ENCODE peak calls at places on chromosome 5, in five cellular contexts. X is esophagus squamous epithelium, D is lung, N is mammary epithelial cell, B is heart right ventricle. W is an unnamed sample.
A peak's percentile ranks its signal among the peaks of the same experiment; 100 is the strongest.

GRCh38 chr5:96649938-96650540 is 12.1 kb upstream of the CAST start:
- DNase-seq in X (no peak), D (no peak), N (no peak), B (no peak), W (no peak)

GRCh38 chr5:3671366-3671765 is 75.7 kb downstream of the IRX1 start:
- DNase-seq in X (no peak), N (peak; percentile 70), D (no peak), B (no peak), W (no peak)

GRCh38 chr5:2751592-2752021 is at the start of gene IRX2:
- DNase-seq in X (no peak), B (peak; percentile 84), N (peak; percentile 96), D (peak; percentile 87), W (peak; percentile 97)

GRCh38 chr5:20367178-20367577 is 379.2 kb upstream of the CDH18 start:
- DNase-seq in B (no peak), X (no peak), N (no peak), D (no peak), W (no peak)

GRCh38 chr5:167658890-167659289 is 632.6 kb upstream of the WWC1 start:
- DNase-seq in X (no peak), D (no peak), B (no peak), N (no peak), W (no peak)

GRCh38 chr5:107766439-107766838 is 95.7 kb upstream of the EFNA5 start:
- DNase-seq in X (no peak), D (no peak), N (no peak), B (no peak), W (no peak)

GRCh38 chr5:18985397-18985796 is 1002.6 kb downstream of the CDH18 start:
- DNase-seq in B (no peak), N (peak; percentile 19), X (no peak), D (no peak), W (no peak)

GRCh38 chr5:177382423-177383029 is 1.7 kb upstream of the SLC34A1 start:
- DNase-seq in B (no peak), D (no peak), N (no peak), X (no peak), W (no peak)

GRCh38 chr5:134249469-134250379 is 23.9 kb upstream of the PPP2CA start:
- DNase-seq in X (no peak), B (no peak), N (no peak), D (peak; percentile 30), W (no peak)

GRCh38 chr5:52864884-52865283 is 77.2 kb downstream of the ITGA1 start:
- DNase-seq in D (no peak), B (no peak), X (no peak), N (no peak), W (no peak)

DNA sequence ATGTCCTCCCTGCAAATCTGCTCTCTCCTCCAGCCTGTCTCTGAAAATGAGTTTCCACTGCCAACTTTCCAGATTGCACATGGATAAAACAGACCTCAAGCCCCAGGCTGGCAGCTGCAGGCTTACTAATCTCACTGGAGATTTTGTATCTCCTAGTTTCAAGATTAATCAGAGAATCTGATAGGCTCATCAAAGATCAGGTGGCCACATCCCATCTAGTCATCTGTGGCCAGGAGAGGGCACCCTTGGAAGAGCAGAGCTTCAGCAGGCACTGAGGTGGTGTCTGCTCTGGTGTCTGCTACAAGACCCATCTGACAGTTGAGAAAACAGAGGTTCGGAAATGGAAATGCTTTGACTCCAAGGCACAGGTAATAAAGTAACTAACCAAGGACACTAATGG is 179.0 kb downstream of the MSX2 start:
- DNase-seq in B (no peak), N (no peak), D (no peak), X (no peak), W (no peak)
- TF ChIP-seq CTCF in B (no peak), N (no peak), D (no peak), X (no peak), W (peak; percentile 11)

GRCh38 chr5:90290648-90291047 is 118.9 kb downstream of the CETN3 start:
- DNase-seq in X (no peak), N (no peak), B (no peak), D (no peak), W (no peak)

GRCh38 chr5:90289837-90290236 is 119.7 kb downstream of the CETN3 start:
- DNase-seq in B (no peak), X (no peak), D (no peak), N (no peak), W (no peak)

GRCh38 chr5:90297045-90297764 is 112.4 kb downstream of the CETN3 start:
- DNase-seq in B (no peak), D (no peak), N (no peak), X (no peak), W (no peak)

GRCh38 chr5:90293931-90294330 is 115.6 kb downstream of the CETN3 start:
- DNase-seq in N (no peak), D (no peak), X (no peak), B (no peak), W (no peak)

GRCh38 chr5:90294604-90295003 is 115.0 kb downstream of the CETN3 start:
- DNase-seq in D (no peak), B (no peak), X (no peak), N (no peak), W (no peak)
- TF ChIP-seq CTCF in D (no peak), B (no peak), X (no peak), N (no peak), W (no peak)

DNA sequence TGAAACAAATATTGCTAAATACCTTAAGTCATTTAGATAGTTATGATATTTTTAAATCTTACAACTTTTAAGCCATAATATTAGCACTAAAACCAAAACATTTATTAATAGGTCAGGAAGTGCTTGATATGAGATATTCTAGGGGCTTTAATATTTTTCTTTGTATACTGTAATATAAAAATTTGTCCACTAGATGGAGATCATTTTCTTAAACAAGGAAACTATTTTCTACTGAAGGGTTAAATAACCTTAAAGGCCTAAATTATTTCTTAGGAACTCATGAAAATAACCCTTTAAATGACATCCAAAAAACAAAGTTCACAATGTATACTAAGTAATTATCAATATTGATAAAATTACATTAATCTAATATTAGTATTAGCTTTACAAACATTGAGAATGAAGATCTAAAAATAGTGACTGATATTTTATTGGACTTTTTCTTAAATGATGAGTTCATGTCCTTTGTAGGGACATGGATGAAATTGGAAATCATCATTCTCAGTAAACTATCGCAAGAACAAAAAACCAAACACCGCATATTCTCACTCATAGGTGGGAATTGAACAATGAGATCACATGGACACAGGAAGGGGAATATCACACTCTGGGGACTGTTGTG is 635.7 kb downstream of the RAB3C start:
- DNase-seq in D (no peak), B (no peak), X (no peak), N (no peak), W (no peak)
- TF ChIP-seq CTCF in D (no peak), B (peak; percentile 52), X (no peak), N (peak; percentile 12), W (peak; percentile 63)

GRCh38 chr5:174490717-174491116 is 233.7 kb upstream of the MSX2 start:
- DNase-seq in N (no peak), X (no peak), B (no peak), D (no peak), W (no peak)
- TF ChIP-seq CTCF in N (no peak), X (no peak), B (no peak), D (no peak), W (no peak)

GRCh38 chr5:72109625-72110024 is 2.4 kb downstream of the MAP1B start:
- DNase-seq in B (no peak), D (no peak), N (no peak), X (no peak), W (no peak)
- TF ChIP-seq CTCF in B (no peak), D (no peak), N (no peak), X (no peak), W (peak; percentile 32)

DNA sequence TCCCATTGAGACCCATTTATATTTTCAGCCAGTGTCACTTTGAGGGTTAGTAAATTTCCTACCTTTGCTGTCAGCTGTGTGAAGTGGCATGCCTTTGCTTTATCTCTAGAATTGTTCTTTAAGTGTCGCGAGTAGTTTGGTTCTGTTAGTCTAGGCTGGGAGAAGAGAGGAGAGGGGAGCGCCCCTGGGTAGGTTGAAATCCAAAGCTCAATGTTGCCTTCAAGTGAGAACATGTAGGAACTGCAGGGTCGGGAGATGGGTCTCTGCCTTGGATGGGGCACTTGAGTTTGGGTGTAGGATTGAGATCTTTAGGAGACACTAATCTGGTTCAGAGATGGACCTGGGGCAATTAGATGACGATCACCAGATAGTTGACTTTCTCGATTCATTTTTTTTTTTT is 46.3 kb downstream of the STC2 start:
- DNase-seq in B (no peak), D (no peak), N (no peak), X (no peak), W (no peak)
- TF ChIP-seq CTCF in B (peak; percentile 47), D (no peak), N (peak; percentile 28), X (no peak), W (peak; percentile 59)

DNA sequence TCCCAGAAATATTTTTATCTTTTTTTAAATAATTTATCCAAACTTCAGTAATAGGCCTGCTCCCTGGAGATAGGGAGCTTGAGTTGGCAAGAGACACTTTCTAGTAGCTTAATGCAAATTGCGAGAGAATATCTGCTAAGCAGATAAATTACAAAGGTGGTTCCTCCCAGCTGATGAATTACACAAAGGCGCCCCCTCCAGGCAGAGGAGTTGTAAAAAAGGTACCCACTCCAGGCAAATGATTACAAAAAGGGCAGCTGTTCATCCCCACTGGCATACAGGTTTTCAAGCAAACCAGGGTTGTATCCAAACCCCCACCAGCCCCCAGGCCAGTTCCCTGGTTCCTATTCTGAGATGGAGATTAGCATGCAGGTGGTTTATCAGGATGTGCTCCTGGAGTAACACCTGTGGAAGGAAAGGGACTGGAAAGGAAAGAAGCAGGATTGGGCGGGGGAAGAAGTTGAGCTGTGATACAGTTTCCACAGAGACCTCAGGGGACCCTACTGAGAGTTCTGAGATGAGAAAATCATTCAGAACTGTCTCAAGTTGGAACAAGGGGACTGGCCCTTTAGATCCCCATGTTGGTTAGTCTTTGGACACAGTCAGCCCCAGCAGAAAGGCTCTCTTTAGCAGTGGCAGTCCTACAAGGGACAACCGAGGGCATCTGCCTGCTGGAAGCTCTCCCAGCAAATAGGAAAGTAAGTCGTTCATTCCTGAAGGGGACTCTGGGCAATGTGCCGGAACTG is 25.5 kb downstream of the ESM1 start:
- DNase-seq in D (no peak), N (no peak), B (no peak), X (no peak), W (no peak)
- TF ChIP-seq CTCF in D (no peak), N (peak; percentile 38), B (peak; percentile 33), X (no peak), W (peak; percentile 27)

DNA sequence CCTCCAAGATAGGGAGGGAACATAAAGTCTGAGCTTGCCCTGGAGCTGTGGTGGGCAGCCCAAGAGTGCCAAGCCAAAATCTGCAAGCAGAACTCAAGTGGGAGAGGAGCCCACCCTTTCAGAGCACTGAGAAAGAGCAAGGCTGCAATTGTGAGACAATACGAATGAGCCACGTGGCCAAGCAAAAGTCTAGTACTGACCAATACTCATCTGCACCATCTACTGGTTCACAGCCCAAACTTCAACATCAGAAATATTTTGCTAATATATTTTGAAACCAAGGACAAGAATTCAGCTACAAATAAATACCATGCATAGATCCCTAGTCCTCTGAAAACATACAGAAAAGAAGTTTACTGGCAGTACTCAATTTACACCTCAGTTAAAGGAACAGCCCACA is 696.2 kb upstream of the COX7C start:
- DNase-seq in D (no peak), B (no peak), X (no peak), N (no peak), W (no peak)
- TF ChIP-seq CTCF in D (no peak), B (no peak), X (no peak), N (no peak), W (no peak)